ENCODE peak calls at places on chromosome 11, in four cellular contexts. K, E, X and N are unnamed samples.

GRCh38 chr11:130769782-130770565 is 146.3 kb downstream of the SNX19 start:
- DNase-seq in K (no peak), E (no peak), X (no peak), N (no peak)

GRCh38 chr11:134275534-134276395 is at the start of gene GLB1L3:
- DNase-seq in K (no peak), E (peak; percentile 23), X (no peak), N (no peak)

GRCh38 chr11:72234514-72234830 is 9.5 kb downstream of the PHOX2A start:
- DNase-seq in K (no peak), E (no peak), X (no peak), N (no peak)

GRCh38 chr11:616320-617220 is 820 bp upstream of the IRF7 start:
- DNase-seq in K (no peak), E (no peak), X (no peak), N (no peak)

GRCh38 chr11:64572143-64572542 is 18.9 kb upstream of the SLC22A12 start:
- DNase-seq in K (no peak), E (no peak), X (no peak), N (no peak)

GRCh38 chr11:127919206-127920000 is 668.0 kb downstream of the ETS1 start:
- DNase-seq in K (no peak), E (no peak), X (no peak), N (peak; percentile 6)

GRCh38 chr11:13984616-13985474 is 22.3 kb downstream of the SPON1 start:
- DNase-seq in K (no peak), E (no peak), X (no peak), N (no peak)

GRCh38 chr11:64067257-64067993 is 31.7 kb downstream of the FLRT1 start:
- DNase-seq in K (no peak), E (no peak), X (no peak), N (no peak)

GRCh38 chr11:83676061-83676460 is 389.9 kb upstream of the CCDC90B start:
- DNase-seq in K (no peak), E (no peak), X (no peak), N (no peak)

GRCh38 chr11:78220218-78221157 is 31.8 kb downstream of the USP35 start:
- DNase-seq in K (no peak), E (no peak), X (no peak), N (no peak)

GRCh38 chr11:30503156-30503555 is 83.0 kb downstream of the MPPED2 start:
- DNase-seq in K (no peak), E (no peak), X (no peak), N (no peak)

GRCh38 chr11:26909429-26910009 is 84.4 kb upstream of the FIBIN start:
- DNase-seq in K (no peak), E (no peak), X (no peak), N (no peak)

DNA sequence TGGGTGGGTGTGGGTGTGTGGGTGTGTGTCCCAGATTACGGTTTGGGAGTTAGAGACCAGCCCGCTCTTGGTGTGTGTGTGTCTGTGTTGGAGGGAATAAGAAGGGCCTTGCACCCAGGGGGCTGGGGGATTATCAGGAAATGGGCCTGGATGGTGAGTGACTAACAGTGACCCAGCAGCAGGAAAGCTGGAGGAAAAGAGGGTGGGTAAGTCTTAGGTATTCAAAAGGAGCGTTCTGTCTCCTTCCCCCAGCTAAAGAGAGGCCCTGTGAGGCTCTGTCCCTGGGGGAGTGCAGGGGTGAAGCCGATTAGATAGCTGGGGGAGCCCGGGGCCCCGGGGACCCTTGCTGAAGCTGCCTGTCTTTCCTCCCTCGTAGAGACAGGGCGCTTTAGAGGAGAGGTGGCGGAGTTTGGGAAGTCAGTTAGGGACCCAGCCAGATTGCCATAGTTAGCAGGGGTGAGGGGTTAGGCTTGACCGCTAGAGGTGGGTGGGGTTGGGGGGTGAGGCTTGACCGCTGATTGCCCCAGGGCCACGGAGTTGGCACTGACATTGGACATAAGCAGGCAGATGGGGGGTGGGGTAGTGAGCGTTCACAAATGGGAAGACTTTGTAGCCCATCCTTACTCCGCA is 1.5 kb downstream of the OAF start:
- DNase-seq in K (no peak), E (no peak), X (no peak), N (peak; percentile 26)
- H3K4me1 ChIP-seq in K (peaks cover 12% of the 10 kb centered on the region), E (peaks cover 13% of the 10 kb centered on the region), X (peaks cover 81% of the 10 kb centered on the region), N (peaks cover 41% of the 10 kb centered on the region)

GRCh38 chr11:76785513-76785912 is 2.4 kb downstream of the TSKU start:
- DNase-seq in K (no peak), E (peak; percentile 56), X (no peak), N (no peak)
- H3K27ac ChIP-seq in K (no peak overlapping the region), E (peak overlapping the region; percentile 98), X (peak overlapping the region; percentile 12), N (no peak overlapping the region)

GRCh38 chr11:59600636-59601035 is 14.9 kb downstream of the OSBP start:
- DNase-seq in K (no peak), E (no peak), X (no peak), N (no peak)
- TF ChIP-seq JUN in K (no peak), E (no peak), X (no peak), N (no peak)

GRCh38 chr11:115930886-115931537 is 426.8 kb upstream of the CADM1 start:
- DNase-seq in K (no peak), E (no peak), X (no peak), N (no peak)
- H3K4me1 ChIP-seq in K (peaks cover 10% of the 10 kb centered on the region), E (no peaks in the 10 kb centered on the region), X (no peaks in the 10 kb centered on the region), N (no peaks in the 10 kb centered on the region)